ENCODE peak calls at places on chromosomes 11 and 22, in eight cellular contexts. V is MCF 10A, H is neural progenitor cell, E is choroid plexus epithelial cell, C is fibroblast of lung, I is H1, T is body of pancreas, Z is prostate gland. N is an unnamed sample.

GRCh38 chr22:49663311-49663711 is 164.4 kb downstream of the BRD1 start:
- DNase-seq in I (no peak), C (no peak), T (no peak), V (no peak), E (no peak), H (no peak), Z (no peak), N (peak)

GRCh38 chr22:22110548-22111266 is 128.1 kb upstream of the TOP3B start:
- DNase-seq in C (peak), V (peak), Z (no peak), E (peak), I (no peak), H (peak), T (peak), N (no peak)

GRCh38 chr11:130068986-130069683 is 559 bp upstream of the APLP2 start:
- DNase-seq in V (peak), T (peak), I (no peak), C (peak), H (peak), Z (peak), E (peak), N (peak)

GRCh38 chr22:17774206-17774927 is at the start of gene BID:
- DNase-seq in T (peak), H (peak), V (peak), Z (no peak), I (no peak), C (no peak), E (no peak), N (peak)

GRCh38 chr22:46214616-46215015 is 35.5 kb downstream of the CDPF1 start:
- DNase-seq in C (no peak), Z (no peak), V (no peak), T (no peak), E (no peak), H (no peak), I (no peak), N (no peak)

GRCh38 chr11:61610905-61611304 is 30.0 kb upstream of the SYT7 start:
- DNase-seq in H (no peak), V (no peak), E (no peak), T (peak), C (no peak), Z (no peak), I (no peak), N (no peak)

GRCh38 chr11:30015725-30016449 is 943 bp downstream of the KCNA4 start:
- DNase-seq in E (no peak), H (peak), V (no peak), C (no peak), T (no peak), Z (no peak), I (no peak), N (no peak)

GRCh38 chr11:1762537-1763302 is 1.0 kb downstream of the CTSD start:
- DNase-seq in Z (peak), C (peak), H (no peak), I (no peak), V (peak), E (peak), T (peak), N (no peak)

GRCh38 chr11:11966826-11967668 is 41.4 kb downstream of the DKK3 start:
- DNase-seq in T (peak), C (peak), E (peak), I (peak), H (peak), V (peak), Z (peak), N (no peak)

GRCh38 chr11:63829823-63830489 is 9.0 kb upstream of the MARK2 start:
- DNase-seq in V (no peak), H (peak), Z (no peak), T (peak), I (no peak), C (peak), E (peak), N (no peak)
- TF ChIP-seq CTCF in V (no peak), H (peak), Z (no peak), T (peak), I (peak), C (peak), E (peak), N (no peak)

GRCh38 chr11:19553683-19554333 is 158.8 kb upstream of the NAV2 start:
- DNase-seq in V (peak), H (peak), I (peak), T (peak), E (peak), C (peak), Z (peak), N (peak)
- TF ChIP-seq CTCF in V (peak), H (peak), I (peak), T (peak), E (peak), C (peak), Z (peak), N (peak)

GRCh38 chr11:72105888-72106287 is at the start of gene TOMT:
- DNase-seq in E (no peak), T (no peak), C (no peak), V (no peak), I (no peak), H (no peak), Z (no peak), N (no peak)

GRCh38 chr11:72102631-72102945 is 509 bp downstream of the LAMTOR1 start:
- DNase-seq in V (no peak), C (no peak), T (no peak), I (no peak), Z (no peak), E (no peak), H (no peak), N (no peak)

GRCh38 chr11:72102162-72102561 is 935 bp downstream of the LAMTOR1 start:
- DNase-seq in I (no peak), H (no peak), V (no peak), T (no peak), C (no peak), Z (no peak), E (no peak), N (no peak)

GRCh38 chr11:72102946-72103753 is at the start of gene LAMTOR1:
- DNase-seq in E (peak), C (peak), T (peak), Z (peak), I (peak), H (peak), V (peak), N (peak)

GRCh38 chr11:72103754-72104167 is 664 bp upstream of the LAMTOR1 start:
- DNase-seq in I (no peak), Z (no peak), H (no peak), C (no peak), E (no peak), T (no peak), V (no peak), N (no peak)
- TF ChIP-seq CTCF in I (no peak), Z (no peak), H (peak), C (no peak), E (no peak), T (no peak), V (no peak), N (no peak)

GRCh38 chr11:90392692-90393091 is 169.8 kb upstream of the CHORDC1 start:
- DNase-seq in E (no peak), V (no peak), H (no peak), Z (no peak), T (no peak), I (no peak), C (no peak), N (no peak)
- TF ChIP-seq CTCF in E (no peak), V (no peak), H (no peak), Z (no peak), T (no peak), I (no peak), C (no peak), N (no peak)

GRCh38 chr22:21103633-21104032 is 57.9 kb downstream of the LRRC74B start:
- DNase-seq in E (no peak), Z (no peak), H (no peak), T (no peak), I (no peak), V (no peak), C (no peak), N (no peak)

GRCh38 chr22:21105294-21105693 is 59.5 kb downstream of the LRRC74B start:
- DNase-seq in V (no peak), I (no peak), C (no peak), Z (no peak), H (no peak), T (no peak), E (no peak), N (no peak)

GRCh38 chr22:21102659-21103267 is 57.0 kb downstream of the LRRC74B start:
- DNase-seq in E (peak), I (peak), V (peak), C (peak), T (peak), Z (peak), H (peak), N (peak)

GRCh38 chr22:21106000-21106399 is 60.3 kb downstream of the LRRC74B start:
- DNase-seq in I (no peak), C (no peak), E (no peak), H (no peak), T (no peak), V (no peak), Z (no peak), N (no peak)

DNA sequence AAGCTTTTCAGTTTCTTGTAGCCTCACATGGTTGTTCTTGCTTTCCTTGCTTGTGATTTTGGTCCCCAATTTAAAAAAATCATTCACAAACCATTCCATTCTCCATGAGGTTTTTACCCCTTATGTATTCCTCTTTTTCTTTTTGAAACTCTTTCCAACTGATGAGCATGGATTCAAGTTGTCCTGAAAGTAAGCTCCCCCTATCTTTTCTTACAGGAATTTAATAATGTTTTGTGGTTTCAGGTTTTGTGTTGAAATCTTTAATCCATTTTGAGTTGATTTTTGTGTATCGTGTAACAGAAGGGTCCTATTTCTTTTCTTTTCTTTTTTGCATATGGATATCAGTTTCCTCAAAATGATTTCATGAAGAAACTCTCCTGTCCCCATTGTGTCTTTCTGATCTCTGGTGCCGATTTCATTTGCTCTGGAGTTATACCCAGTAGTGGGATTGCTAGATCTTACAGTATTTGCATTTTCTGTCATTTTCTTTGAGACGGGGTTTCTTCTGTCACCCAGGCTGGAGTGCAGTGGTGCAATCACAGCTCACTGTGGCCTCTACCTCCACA is 58.5 kb downstream of the LRRC74B start:
- DNase-seq in Z (no peak), V (no peak), I (no peak), E (no peak), H (no peak), C (no peak), T (no peak), N (no peak)
- TF ChIP-seq CTCF in Z (no peak), V (no peak), I (no peak), E (peak), H (no peak), C (no peak), T (no peak), N (no peak)

DNA sequence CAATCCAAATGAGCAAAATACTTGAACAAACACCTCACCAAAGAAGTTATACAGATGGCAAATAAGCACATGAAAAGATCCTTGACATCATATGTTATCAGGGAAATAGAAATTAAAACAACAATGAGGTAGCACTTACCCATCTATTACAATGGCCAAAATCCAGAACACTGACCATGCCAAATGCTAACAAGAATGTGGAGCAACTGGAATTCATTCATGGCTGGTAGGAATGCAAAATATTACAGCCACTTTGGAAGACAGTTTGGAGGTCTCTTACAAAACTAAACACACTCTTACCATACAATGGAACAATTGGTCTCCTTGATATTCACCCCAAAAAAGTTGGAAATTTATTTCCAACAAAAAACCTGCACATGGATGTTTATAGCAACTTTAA is 19.1 kb upstream of the FAM181B start:
- DNase-seq in C (no peak), I (no peak), E (no peak), T (no peak), V (no peak), H (no peak), Z (no peak), N (no peak)
- TF ChIP-seq CTCF in C (no peak), I (no peak), E (no peak), T (no peak), V (no peak), H (no peak), Z (no peak), N (no peak)

GRCh38 chr11:113805640-113806039 is 26.0 kb downstream of the CLDN25 start:
- DNase-seq in T (no peak), I (no peak), V (no peak), E (peak), H (no peak), C (no peak), Z (no peak), N (no peak)

GRCh38 chr11:113802621-113803020 is 23.0 kb downstream of the CLDN25 start:
- DNase-seq in Z (no peak), C (no peak), V (no peak), E (no peak), H (no peak), T (no peak), I (no peak), N (no peak)

GRCh38 chr11:113806403-113806802 is 26.8 kb downstream of the CLDN25 start:
- DNase-seq in Z (no peak), C (peak), V (peak), T (peak), I (no peak), E (peak), H (peak), N (no peak)
- TF ChIP-seq CTCF in Z (peak), C (peak), V (peak), T (no peak), I (peak), E (peak), H (peak), N (no peak)

GRCh38 chr11:119472856-119473222 is 49.9 kb upstream of the THY1 start:
- DNase-seq in T (no peak), H (no peak), V (no peak), Z (no peak), E (no peak), C (no peak), I (no peak), N (peak)

GRCh38 chr11:119472186-119472855 is 49.3 kb upstream of the THY1 start:
- DNase-seq in I (no peak), Z (no peak), H (no peak), T (no peak), E (peak), C (peak), V (no peak), N (no peak)

GRCh38 chr11:119473226-119473625 is 50.3 kb upstream of the THY1 start:
- DNase-seq in I (no peak), V (no peak), H (no peak), Z (no peak), T (no peak), E (no peak), C (no peak), N (peak)

GRCh38 chr11:119470316-119471266 is 47.6 kb upstream of the THY1 start:
- DNase-seq in V (peak), E (peak), T (no peak), C (peak), Z (no peak), I (no peak), H (no peak), N (peak)

GRCh38 chr11:119471329-119471728 is 48.4 kb upstream of the THY1 start:
- DNase-seq in H (no peak), E (no peak), V (no peak), I (no peak), C (no peak), Z (no peak), T (no peak), N (peak)
- TF ChIP-seq CTCF in H (no peak), E (no peak), V (no peak), I (no peak), C (peak), Z (no peak), T (no peak), N (no peak)